ENCODE peak calls at places on chromosomes 2 and 18, in seven cellular contexts. L is Peyer's patch, I is GM23338, H is AG20443, P is RCC 7860, S is dorsolateral prefrontal cortex, W is NCI-H1105. Z is an unnamed sample.

GRCh38 chr2:163652741-163653140 is 83.1 kb downstream of the FIGN start:
- DNase-seq in I (no peak), L (no peak), S (no peak), W (no peak), P (no peak), H (peak; percentile 17), Z (no peak)

GRCh38 chr2:151833984-151834383 is 5.8 kb upstream of the ARL5A start:
- DNase-seq in W (no peak), P (no peak), I (no peak), H (no peak), L (no peak), S (no peak), Z (no peak)

GRCh38 chr2:42091671-42092070 is 43.9 kb downstream of the PKDCC start:
- DNase-seq in W (no peak), L (no peak), P (no peak), I (no peak), S (no peak), H (no peak), Z (no peak)

GRCh38 chr2:218607436-218608115 is at the start of gene PLCD4:
- DNase-seq in L (no peak), W (no peak), P (peak; percentile 43), H (peak; percentile 82), S (no peak), I (peak; percentile 38), Z (no peak)

GRCh38 chr2:20575414-20575813 is 75.5 kb downstream of the HS1BP3 start:
- DNase-seq in W (no peak), H (no peak), S (no peak), I (no peak), P (no peak), L (no peak), Z (no peak)

GRCh38 chr2:53075760-53076159 is 691.8 kb upstream of the CHAC2 start:
- DNase-seq in W (peak; percentile 3), H (no peak), P (no peak), S (no peak), I (no peak), L (no peak), Z (no peak)

GRCh38 chr2:142190805-142191204 is 60.0 kb upstream of the LRP1B start:
- DNase-seq in I (peak; percentile 5), P (no peak), L (no peak), W (no peak), S (no peak), H (no peak), Z (no peak)

GRCh38 chr18:37156330-37156942 is 327.5 kb downstream of the KIAA1328 start:
- DNase-seq in S (no peak), W (no peak), P (no peak), H (no peak), I (no peak), L (no peak), Z (no peak)

GRCh38 chr18:50558948-50559749 is 738 bp upstream of the MAPK4 start:
- DNase-seq in H (no peak), P (no peak), I (peak; percentile 34), L (no peak), S (no peak), W (no peak), Z (no peak)

Z was measured in stimulated activated effector memory CD8-positive, alpha-beta T cell treated with anti-CD3 and anti-CD28 coated beads, Interleukin-12 subunit alpha, Interleukin-12 subunit beta, amount 100 ng/mL, for 72 hours.